ENCODE peak calls at places on chromosomes 7 and 10, in nine cellular contexts. V is heart right ventricle; T is dermis blood vessel endothelial cell; J is stimulated activated CD4-positive, alpha-beta T cell treated with anti-CD3 and anti-CD28 coated beads, Interleukin-15, amount 100 ng/mL, for 1 hour; Q is ELR; M is ACHN; O is endothelial cell of umbilical vein; X is HCT116; N is T47D. R is an unnamed sample.

GRCh38 chr7:91242097-91242846 is 22.0 kb upstream of the FZD1 start:
- DNase-seq in V (no peak), T (no peak), J (no peak), Q (peak; percentile 70), M (peak; percentile 60), O (no peak), X (no peak), N (no peak), R (no peak)

GRCh38 chr7:39845011-39845410 is 105.0 kb upstream of the CDK13 start:
- DNase-seq in V (no peak), T (no peak), J (no peak), Q (no peak), M (no peak), O (no peak), X (no peak), N (peak; percentile 31), R (no peak)

GRCh38 chr7:885261-885892 is 9.0 kb downstream of the GET4 start:
- DNase-seq in V (no peak), T (no peak), J (no peak), Q (no peak), M (no peak), O (no peak), X (no peak), N (no peak), R (no peak)

GRCh38 chr7:91436655-91437054 is 172.4 kb downstream of the FZD1 start:
- DNase-seq in V (no peak), T (no peak), J (no peak), Q (no peak), M (no peak), O (no peak), X (no peak), N (no peak), R (no peak)

GRCh38 chr7:42843209-42843800 is 68.6 kb downstream of the C7orf25 start:
- DNase-seq in V (peak; percentile 22), T (peak; percentile 74), J (no peak), Q (peak; percentile 47), M (no peak), O (peak; percentile 53), X (peak; percentile 8), N (peak; percentile 84), R (no peak)

GRCh38 chr10:42654419-42654818 is 16.0 kb upstream of the ZNF33B start:
- DNase-seq in V (no peak), T (no peak), J (no peak), Q (no peak), M (no peak), O (no peak), X (no peak), N (no peak), R (no peak)

GRCh38 chr10:96832721-96833219 is 672 bp downstream of the LCOR start:
- DNase-seq in V (peak; percentile 85), T (peak; percentile 85), J (peak; percentile 82), Q (peak; percentile 85), M (peak; percentile 87), O (no peak), X (peak; percentile 28), N (peak; percentile 89), R (peak; percentile 82)

GRCh38 chr10:112279482-112279881 is 3.7 kb upstream of the TECTB start:
- DNase-seq in V (no peak), T (no peak), J (no peak), Q (no peak), M (no peak), O (no peak), X (no peak), N (no peak), R (no peak)

GRCh38 chr7:29955075-29955792 is 34.4 kb downstream of the SCRN1 start:
- DNase-seq in V (no peak), T (no peak), J (no peak), Q (no peak), M (no peak), O (no peak), X (no peak), N (no peak), R (no peak)

GRCh38 chr7:83414947-83415346 is 234.0 kb downstream of the SEMA3E start:
- DNase-seq in V (no peak), T (no peak), J (no peak), Q (no peak), M (no peak), O (no peak), X (no peak), N (no peak), R (no peak)

R was measured in stimulated activated CD8-positive, alpha-beta memory T cell treated with anti-CD3 and anti-CD28 coated beads, Interleukin-15, amount 100 ng/mL, for 24 hours.